ENCODE peak calls at places on chromosomes 7 and 10, in six cellular contexts. One of them, this sample, is unnamed. For H3K4me1, the result is how much of the 10 kb centered on the place peaks cover.

GRCh38 chr7:71636329-71636728 is 504.4 kb downstream of the GALNT17 start:
- DNase-seq in OCI-LY7: no peak
- DNase-seq in Karpas-422: no peak
- DNase-seq in heart right ventricle: no peak
- DNase-seq in hepatocyte: peak
- DNase-seq in colonic mucosa: no peak
- DNase-seq in this sample: no peak

GRCh38 chr10:43404675-43405221 is 4.2 kb downstream of the HNRNPF start:
- DNase-seq in colonic mucosa: no peak
- DNase-seq in heart right ventricle: no peak
- DNase-seq in hepatocyte: no peak
- DNase-seq in OCI-LY7: no peak
- DNase-seq in Karpas-422: peak
- DNase-seq in this sample: no peak

GRCh38 chr7:40586197-40586596 is 451.4 kb downstream of the SUGCT start:
- DNase-seq in OCI-LY7: no peak
- DNase-seq in heart right ventricle: no peak
- DNase-seq in hepatocyte: no peak
- DNase-seq in Karpas-422: no peak
- DNase-seq in colonic mucosa: no peak
- DNase-seq in this sample: no peak

GRCh38 chr7:99557196-99557607 is 1.2 kb upstream of the ZNF655 start:
- DNase-seq in Karpas-422: no peak
- DNase-seq in OCI-LY7: peak
- DNase-seq in heart right ventricle: no peak
- DNase-seq in colonic mucosa: no peak
- DNase-seq in hepatocyte: no peak
- DNase-seq in this sample: no peak

GRCh38 chr10:130179640-130180039 is 43.4 kb downstream of the GLRX3 start:
- DNase-seq in heart right ventricle: peak
- DNase-seq in OCI-LY7: peak
- DNase-seq in Karpas-422: peak
- DNase-seq in colonic mucosa: no peak
- DNase-seq in hepatocyte: peak
- DNase-seq in this sample: peak

GRCh38 chr7:115230882-115231508 is 309.1 kb downstream of the MDFIC start:
- DNase-seq in hepatocyte: peak
- DNase-seq in Karpas-422: no peak
- DNase-seq in OCI-LY7: no peak
- DNase-seq in heart right ventricle: peak
- DNase-seq in colonic mucosa: no peak
- DNase-seq in this sample: no peak

GRCh38 chr7:138226001-138226476 is 149.8 kb downstream of the AKR1D1 start:
- DNase-seq in hepatocyte: peak
- DNase-seq in colonic mucosa: peak
- DNase-seq in heart right ventricle: peak
- DNase-seq in Karpas-422: no peak
- DNase-seq in OCI-LY7: no peak
- DNase-seq in this sample: no peak

GRCh38 chr10:117391436-117392205 is 16.4 kb upstream of the PDZD8 start:
- DNase-seq in OCI-LY7: no peak
- DNase-seq in heart right ventricle: no peak
- DNase-seq in hepatocyte: peak
- DNase-seq in Karpas-422: no peak
- DNase-seq in colonic mucosa: no peak
- DNase-seq in this sample: no peak

GRCh38 chr10:63767512-63767911 is 246.3 kb downstream of the REEP3 start:
- DNase-seq in hepatocyte: no peak
- DNase-seq in Karpas-422: peak
- DNase-seq in colonic mucosa: no peak
- DNase-seq in heart right ventricle: no peak
- DNase-seq in OCI-LY7: no peak
- DNase-seq in this sample: peak

GRCh38 chr7:158782638-158783490 is 46.4 kb downstream of the ESYT2 start:
- DNase-seq in colonic mucosa: no peak
- DNase-seq in OCI-LY7: no peak
- DNase-seq in heart right ventricle: peak
- DNase-seq in Karpas-422: no peak
- DNase-seq in hepatocyte: peak
- DNase-seq in this sample: peak

GRCh38 chr7:272631-273030 is 17.3 kb upstream of the FOXL3 start:
- DNase-seq in OCI-LY7: no peak
- DNase-seq in Karpas-422: no peak
- DNase-seq in heart right ventricle: no peak
- DNase-seq in hepatocyte: no peak
- DNase-seq in colonic mucosa: no peak
- DNase-seq in this sample: no peak

GRCh38 chr7:155751409-155751808 is 60.9 kb downstream of the SHH start:
- DNase-seq in OCI-LY7: no peak
- DNase-seq in heart right ventricle: no peak
- DNase-seq in Karpas-422: no peak
- DNase-seq in colonic mucosa: no peak
- DNase-seq in hepatocyte: no peak
- DNase-seq in this sample: no peak

GRCh38 chr7:155750255-155751125 is 61.8 kb downstream of the SHH start:
- DNase-seq in hepatocyte: no peak
- DNase-seq in Karpas-422: no peak
- DNase-seq in heart right ventricle: no peak
- DNase-seq in OCI-LY7: no peak
- DNase-seq in colonic mucosa: no peak
- DNase-seq in this sample: no peak

GRCh38 chr7:155752756-155753445 is 59.4 kb downstream of the SHH start:
- DNase-seq in heart right ventricle: no peak
- DNase-seq in hepatocyte: no peak
- DNase-seq in Karpas-422: no peak
- DNase-seq in colonic mucosa: no peak
- DNase-seq in OCI-LY7: peak
- DNase-seq in this sample: no peak

GRCh38 chr7:155746188-155746587 is 66.1 kb downstream of the SHH start:
- DNase-seq in Karpas-422: no peak
- DNase-seq in heart right ventricle: no peak
- DNase-seq in colonic mucosa: no peak
- DNase-seq in hepatocyte: no peak
- DNase-seq in OCI-LY7: peak
- DNase-seq in this sample: no peak

GRCh38 chr7:155749578-155749977 is 62.7 kb downstream of the SHH start:
- DNase-seq in colonic mucosa: no peak
- DNase-seq in Karpas-422: no peak
- DNase-seq in OCI-LY7: no peak
- DNase-seq in hepatocyte: no peak
- DNase-seq in heart right ventricle: no peak
- DNase-seq in this sample: no peak
- H3K4me3 ChIP-seq in colonic mucosa: no peak
- H3K4me3 ChIP-seq in Karpas-422: no peak
- H3K4me3 ChIP-seq in OCI-LY7: no peak
- H3K4me3 ChIP-seq in hepatocyte: no peak
- H3K4me3 ChIP-seq in heart right ventricle: no peak
- H3K4me3 ChIP-seq in this sample: no peak

GRCh38 chr10:62023289-62023688 is 121.8 kb downstream of the ARID5B start:
- DNase-seq in colonic mucosa: no peak
- DNase-seq in heart right ventricle: no peak
- DNase-seq in Karpas-422: no peak
- DNase-seq in OCI-LY7: no peak
- DNase-seq in hepatocyte: no peak
- DNase-seq in this sample: no peak

GRCh38 chr10:62027841-62028501 is 126.5 kb downstream of the ARID5B start:
- DNase-seq in heart right ventricle: no peak
- DNase-seq in hepatocyte: peak
- DNase-seq in OCI-LY7: no peak
- DNase-seq in Karpas-422: no peak
- DNase-seq in colonic mucosa: no peak
- DNase-seq in this sample: no peak

GRCh38 chr10:62025134-62025794 is 123.8 kb downstream of the ARID5B start:
- DNase-seq in heart right ventricle: no peak
- DNase-seq in hepatocyte: no peak
- DNase-seq in colonic mucosa: no peak
- DNase-seq in OCI-LY7: no peak
- DNase-seq in Karpas-422: no peak
- DNase-seq in this sample: no peak

GRCh38 chr10:62024026-62024701 is 122.7 kb downstream of the ARID5B start:
- DNase-seq in colonic mucosa: no peak
- DNase-seq in Karpas-422: no peak
- DNase-seq in hepatocyte: no peak
- DNase-seq in OCI-LY7: no peak
- DNase-seq in heart right ventricle: no peak
- DNase-seq in this sample: peak

DNA sequence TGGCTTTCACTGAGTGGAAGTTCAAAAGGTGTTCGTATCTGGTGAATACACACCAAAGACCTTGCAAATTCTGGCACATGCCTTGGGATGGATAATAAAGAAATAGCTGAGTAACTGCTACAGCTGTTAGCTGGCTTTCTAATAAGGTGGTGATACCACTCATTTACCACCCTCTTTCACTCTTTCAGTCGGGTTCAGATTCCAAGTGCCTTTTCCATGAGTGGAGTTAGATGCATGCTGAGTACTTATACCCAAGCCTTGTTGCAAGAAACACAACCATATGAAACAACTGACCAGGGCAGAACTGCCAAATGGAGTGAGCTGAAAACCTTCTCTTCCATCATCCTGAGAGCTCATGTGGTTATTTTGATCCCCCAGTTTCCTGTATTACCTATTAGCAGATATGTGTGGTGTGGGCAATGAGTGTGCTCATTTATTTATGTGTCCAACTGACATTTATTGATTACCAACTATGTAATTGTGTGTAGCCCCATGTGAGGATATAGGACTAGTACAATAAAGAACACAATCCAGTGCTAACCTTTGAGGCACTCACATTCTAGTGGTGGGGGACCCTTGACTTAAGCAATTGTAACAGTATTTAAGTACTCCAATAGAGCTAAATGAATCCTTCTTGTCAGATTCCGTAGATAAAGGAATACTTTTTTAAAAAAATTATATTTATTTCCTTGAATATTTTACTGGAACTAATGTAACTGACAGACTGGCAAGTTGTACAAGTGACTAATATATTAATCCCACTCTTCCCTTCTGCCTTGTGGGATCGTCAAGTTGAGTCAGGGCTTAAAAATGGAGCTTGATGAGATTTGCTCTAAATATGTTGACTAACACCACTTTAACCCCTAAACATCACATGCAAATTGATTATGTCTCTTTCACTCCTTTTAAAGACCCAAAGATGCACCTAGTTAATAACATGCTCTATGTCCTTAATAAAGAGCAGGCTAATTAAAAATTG is 124.7 kb downstream of the ARID5B start:
- DNase-seq in OCI-LY7: no peak
- DNase-seq in hepatocyte: no peak
- DNase-seq in Karpas-422: no peak
- DNase-seq in colonic mucosa: no peak
- DNase-seq in heart right ventricle: no peak
- DNase-seq in this sample: no peak
- H3K4me1 ChIP-seq in OCI-LY7: under half
- H3K4me1 ChIP-seq in hepatocyte: under half
- H3K4me1 ChIP-seq in Karpas-422: under half
- H3K4me1 ChIP-seq in colonic mucosa: under half
- H3K4me1 ChIP-seq in heart right ventricle: under half
- H3K4me1 ChIP-seq in this sample: half or more

DNA sequence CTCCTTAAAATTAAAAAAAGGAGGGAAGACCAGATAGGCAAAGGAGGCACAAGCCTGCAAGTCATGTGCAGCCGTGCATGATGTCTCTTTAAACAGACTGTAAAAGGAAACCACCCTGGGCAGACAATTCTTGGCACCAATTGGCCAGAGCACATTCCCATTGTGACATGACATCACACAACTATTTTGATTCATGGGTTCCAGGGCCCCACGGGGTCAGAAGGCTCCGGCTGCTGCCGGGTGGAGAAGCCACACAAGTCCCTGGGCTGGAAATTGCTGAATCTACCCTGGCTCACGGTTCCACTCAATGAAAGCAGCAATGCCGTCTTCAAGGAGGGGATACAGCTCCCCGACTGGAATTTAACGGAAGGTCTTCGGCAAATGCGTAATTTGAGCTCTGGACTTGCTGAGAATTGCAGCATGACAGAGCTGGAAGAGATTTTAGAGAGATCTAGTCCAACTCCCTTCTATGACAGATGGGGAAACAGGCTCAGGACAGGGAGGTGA is 140.5 kb downstream of the PRKAG2 start:
- DNase-seq in Karpas-422: peak
- DNase-seq in heart right ventricle: peak
- DNase-seq in OCI-LY7: no peak
- DNase-seq in hepatocyte: peak
- DNase-seq in colonic mucosa: peak
- DNase-seq in this sample: peak
- H3K4me3 ChIP-seq in Karpas-422: peak
- H3K4me3 ChIP-seq in heart right ventricle: peak
- H3K4me3 ChIP-seq in OCI-LY7: no peak
- H3K4me3 ChIP-seq in hepatocyte: no peak
- H3K4me3 ChIP-seq in colonic mucosa: no peak
- H3K4me3 ChIP-seq in this sample: no peak

GRCh38 chr7:50308301-50309129 is 4.0 kb downstream of the IKZF1 start:
- DNase-seq in colonic mucosa: no peak
- DNase-seq in OCI-LY7: peak
- DNase-seq in heart right ventricle: no peak
- DNase-seq in hepatocyte: no peak
- DNase-seq in Karpas-422: peak
- DNase-seq in this sample: no peak
- H3K4me1 ChIP-seq in colonic mucosa: under half
- H3K4me1 ChIP-seq in OCI-LY7: under half
- H3K4me1 ChIP-seq in heart right ventricle: under half
- H3K4me1 ChIP-seq in hepatocyte: under half
- H3K4me1 ChIP-seq in Karpas-422: half or more
- H3K4me1 ChIP-seq in this sample: under half

GRCh38 chr7:4836206-4836661 is 25.6 kb downstream of the PAPOLB start:
- DNase-seq in heart right ventricle: no peak
- DNase-seq in colonic mucosa: no peak
- DNase-seq in Karpas-422: no peak
- DNase-seq in hepatocyte: no peak
- DNase-seq in OCI-LY7: no peak
- DNase-seq in this sample: no peak
- H3K4me3 ChIP-seq in heart right ventricle: no peak
- H3K4me3 ChIP-seq in colonic mucosa: no peak
- H3K4me3 ChIP-seq in Karpas-422: no peak
- H3K4me3 ChIP-seq in hepatocyte: no peak
- H3K4me3 ChIP-seq in OCI-LY7: no peak
- H3K4me3 ChIP-seq in this sample: no peak

GRCh38 chr7:32045228-32045627 is 25.0 kb downstream of the PDE1C start:
- DNase-seq in Karpas-422: no peak
- DNase-seq in heart right ventricle: no peak
- DNase-seq in OCI-LY7: no peak
- DNase-seq in colonic mucosa: no peak
- DNase-seq in hepatocyte: no peak
- DNase-seq in this sample: no peak

GRCh38 chr7:32043688-32044087 is 26.5 kb downstream of the PDE1C start:
- DNase-seq in colonic mucosa: no peak
- DNase-seq in heart right ventricle: no peak
- DNase-seq in Karpas-422: no peak
- DNase-seq in hepatocyte: no peak
- DNase-seq in OCI-LY7: no peak
- DNase-seq in this sample: no peak

GRCh38 chr7:32039000-32039756 is 31.0 kb downstream of the PDE1C start:
- DNase-seq in colonic mucosa: no peak
- DNase-seq in heart right ventricle: no peak
- DNase-seq in OCI-LY7: no peak
- DNase-seq in hepatocyte: peak
- DNase-seq in Karpas-422: no peak
- DNase-seq in this sample: peak

GRCh38 chr7:32044739-32045138 is 25.5 kb downstream of the PDE1C start:
- DNase-seq in Karpas-422: no peak
- DNase-seq in OCI-LY7: no peak
- DNase-seq in hepatocyte: no peak
- DNase-seq in heart right ventricle: no peak
- DNase-seq in colonic mucosa: no peak
- DNase-seq in this sample: no peak

GRCh38 chr7:32042900-32043299 is 27.3 kb downstream of the PDE1C start:
- DNase-seq in heart right ventricle: no peak
- DNase-seq in Karpas-422: no peak
- DNase-seq in hepatocyte: no peak
- DNase-seq in colonic mucosa: no peak
- DNase-seq in OCI-LY7: no peak
- DNase-seq in this sample: no peak
- H3K4me1 ChIP-seq in heart right ventricle: half or more
- H3K4me1 ChIP-seq in Karpas-422: under half
- H3K4me1 ChIP-seq in hepatocyte: under half
- H3K4me1 ChIP-seq in colonic mucosa: under half
- H3K4me1 ChIP-seq in OCI-LY7: under half
- H3K4me1 ChIP-seq in this sample: under half

This sample was measured in Caco-2.